ENCODE peak calls at places on chromosomes 12 and 14, in four cellular contexts. K, D, H and A are unnamed samples.

GRCh38 chr12:92297932-92298681 is 152.5 kb upstream of the BTG1 start:
- DNase-seq in H (no peak), D (no peak), K (no peak), A (no peak)

GRCh38 chr12:97639702-97640101 is 177.1 kb downstream of the RMST start:
- DNase-seq in K (no peak), D (peak; percentile 17), H (no peak), A (no peak)

GRCh38 chr14:61564623-61565091 is 130.7 kb upstream of the HIF1A start:
- DNase-seq in D (peak; percentile 17), H (no peak), K (peak; percentile 26), A (no peak)

GRCh38 chr12:109827566-109828550 is 5.3 kb downstream of the TRPV4 start:
- DNase-seq in D (no peak), H (no peak), K (no peak), A (peak; percentile 98)

GRCh38 chr12:49808686-49809368 is 19.4 kb downstream of the NCKAP5L start:
- DNase-seq in K (peak; percentile 37), D (peak; percentile 53), H (no peak), A (no peak)

GRCh38 chr12:116121453-116121871 is 156.0 kb downstream of the MED13L start:
- DNase-seq in H (no peak), D (no peak), K (no peak), A (no peak)

GRCh38 chr12:116143883-116144266 is 133.6 kb downstream of the MED13L start:
- DNase-seq in H (no peak), K (no peak), D (peak; percentile 41), A (no peak)

GRCh38 chr12:94326727-94327126 is 132.9 kb downstream of the CEP83 start:
- DNase-seq in K (no peak), D (no peak), H (no peak), A (no peak)

GRCh38 chr12:17358850-17359249 is 731.1 kb downstream of the RERGL start:
- DNase-seq in D (peak; percentile 38), H (no peak), K (no peak), A (no peak)

GRCh38 chr12:62893276-62893675 is 41.7 kb downstream of the PPM1H start:
- DNase-seq in H (no peak), D (no peak), K (no peak), A (no peak)
- TF ChIP-seq CTCF in H (no peak), D (no peak), K (no peak), A (no peak)

DNA sequence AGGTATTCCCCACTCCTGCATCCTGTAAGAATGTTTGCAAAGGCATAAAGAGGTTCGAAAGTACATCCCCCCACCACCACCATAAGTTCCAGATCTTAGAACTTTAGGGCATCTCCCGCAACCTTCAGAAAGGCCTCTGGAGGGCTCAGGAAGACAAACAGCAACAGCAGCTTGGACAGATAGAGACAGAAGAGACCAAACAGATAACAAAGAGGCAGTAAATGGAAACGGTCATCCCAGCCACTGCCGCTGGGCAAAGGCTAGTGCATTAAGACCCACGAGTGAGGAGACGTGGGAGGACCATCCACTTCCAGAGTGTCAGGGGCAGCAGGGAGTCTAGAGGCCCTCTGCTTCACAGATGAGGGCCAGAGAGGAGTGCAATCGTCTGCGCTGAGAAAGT is 124.3 kb downstream of the CRACR2A start:
- DNase-seq in H (no peak), K (no peak), D (no peak), A (no peak)
- TF ChIP-seq CTCF in H (no peak), K (no peak), D (no peak), A (no peak)

GRCh38 chr12:12070674-12071661 is at the start of gene BCL2L14:
- DNase-seq in D (no peak), H (no peak), K (no peak), A (no peak)
- TF ChIP-seq CTCF in D (peak; percentile 39), H (no peak), K (no peak), A (no peak)

GRCh38 chr14:22614240-22614799 is 16.2 kb downstream of the ABHD4 start:
- DNase-seq in D (no peak), K (peak; percentile 62), H (no peak), A (no peak)

GRCh38 chr14:22613736-22614239 is 15.7 kb downstream of the ABHD4 start:
- DNase-seq in D (no peak), H (no peak), K (no peak), A (no peak)

GRCh38 chr14:22607291-22607690 is 9.2 kb downstream of the ABHD4 start:
- DNase-seq in K (no peak), H (no peak), D (no peak), A (no peak)

GRCh38 chr14:22610931-22611330 is 12.8 kb downstream of the ABHD4 start:
- DNase-seq in H (no peak), K (no peak), D (no peak), A (no peak)

GRCh38 chr14:22613091-22613695 is 15.1 kb downstream of the ABHD4 start:
- DNase-seq in K (no peak), D (peak; percentile 38), H (no peak), A (no peak)
- TF ChIP-seq CTCF in K (no peak), D (no peak), H (no peak), A (no peak)

GRCh38 chr14:36942522-36943245 is 229.7 kb downstream of the SLC25A21 start:
- DNase-seq in D (no peak), H (no peak), K (no peak), A (no peak)
- TF ChIP-seq CTCF in D (no peak), H (peak; percentile 68), K (no peak), A (peak; percentile 57)